ENCODE peak calls at places on chromosomes 7 and 10, in five cellular contexts. F is Karpas-422; S is activated CD4-positive, alpha-beta T cell treated with anti-CD3 and anti-CD28 coated beads, Interleukin-2, amount 50 U/mL, for 4 hours; E is skeletal muscle cell; I is posterior vena cava. A is an unnamed sample.

GRCh38 chr10:74255214-74255613 is 104.2 kb downstream of the ADK start:
- DNase-seq in F (no peak), E (no peak), I (no peak), S (no peak), A (no peak)

GRCh38 chr7:12861070-12861469 is 173.6 kb downstream of the ARL4A start:
- DNase-seq in S (no peak), I (no peak), E (no peak), F (no peak), A (no peak)

GRCh38 chr10:120493411-120494312 is 36.6 kb downstream of the PLPP4 start:
- DNase-seq in E (no peak), I (no peak), S (no peak), F (no peak), A (no peak)

GRCh38 chr7:87596696-87597095 is 4.0 kb downstream of the ABCB1 start:
- DNase-seq in E (no peak), S (no peak), F (no peak), I (no peak), A (no peak)

GRCh38 chr10:95791425-95791979 is 35.5 kb downstream of the ENTPD1 start:
- DNase-seq in E (no peak), F (no peak), I (no peak), S (no peak), A (no peak)

GRCh38 chr10:25026463-25026862 is 10.1 kb downstream of the THNSL1 start:
- DNase-seq in S (no peak), F (no peak), E (no peak), I (no peak), A (peak)

GRCh38 chr10:1227505-1228402 is 171.6 kb downstream of the WDR37 start:
- DNase-seq in F (no peak), E (no peak), I (no peak), S (no peak), A (no peak)

GRCh38 chr10:132546567-132547420 is 9.2 kb downstream of the INPP5A start:
- DNase-seq in I (peak), S (no peak), F (no peak), E (no peak), A (no peak)

GRCh38 chr7:27435461-27435860 is 192.9 kb downstream of the EVX1 start:
- DNase-seq in I (no peak), E (peak), F (no peak), S (no peak), A (peak)

GRCh38 chr10:90579602-90580242 is 278.1 kb downstream of the HTR7 start:
- DNase-seq in F (no peak), I (no peak), S (no peak), E (peak), A (no peak)

GRCh38 chr7:92834661-92835139 is 1.7 kb downstream of the CDK6 start:
- DNase-seq in I (no peak), F (no peak), E (no peak), S (no peak), A (peak)

GRCh38 chr10:125460326-125460725 is 222.6 kb downstream of the TEX36 start:
- DNase-seq in E (no peak), S (no peak), I (no peak), F (no peak), A (no peak)

A was measured in AG20443.